ENCODE peak calls at places on chromosomes 2 and 18, in eight cellular contexts. D, W, P, Z, B, E, L and J are unnamed samples.

GRCh38 chr2:241977557-241978300 is 108.2 kb downstream of the RTP5 start:
- DNase-seq in P (no peak), B (no peak), L (no peak), W (no peak), D (no peak), E (no peak), Z (no peak), J (no peak)

GRCh38 chr2:191611614-191612013 is 66.3 kb upstream of the NABP1 start:
- DNase-seq in B (no peak), P (no peak), L (no peak), D (no peak), E (peak; percentile 54), W (no peak), Z (no peak), J (no peak)

GRCh38 chr2:68734176-68734575 is 435 bp upstream of the ARHGAP25 start:
- DNase-seq in W (no peak), Z (no peak), E (no peak), B (no peak), P (no peak), L (no peak), D (no peak), J (no peak)

GRCh38 chr2:96146151-96146880 is 1.1 kb upstream of the DUSP2 start:
- DNase-seq in Z (no peak), E (peak; percentile 81), P (peak; percentile 55), D (no peak), B (peak; percentile 80), W (peak; percentile 86), L (peak; percentile 49), J (peak; percentile 66)

GRCh38 chr2:10839813-10840212 is 27.2 kb upstream of the PDIA6 start:
- DNase-seq in D (peak; percentile 52), W (no peak), E (no peak), Z (no peak), L (no peak), B (no peak), P (no peak), J (no peak)

GRCh38 chr2:203326355-203326754 is 1.8 kb upstream of the ABI2 start:
- DNase-seq in D (no peak), L (no peak), W (no peak), Z (no peak), E (no peak), B (no peak), P (no peak), J (no peak)

GRCh38 chr2:24190503-24190902 is 15.7 kb downstream of the FAM228A start:
- DNase-seq in E (no peak), L (no peak), W (no peak), D (no peak), B (no peak), Z (no peak), P (no peak), J (no peak)

GRCh38 chr2:237202288-237203030 is 116.8 kb downstream of the COPS8 start:
- DNase-seq in P (no peak), Z (no peak), W (no peak), L (no peak), D (no peak), E (no peak), B (no peak), J (no peak)

GRCh38 chr18:56975276-56975675 is 171.6 kb upstream of the BOD1L2 start:
- DNase-seq in W (no peak), L (no peak), Z (no peak), E (no peak), D (no peak), B (no peak), P (no peak), J (no peak)

GRCh38 chr2:58501371-58501770 is 260.2 kb upstream of the FANCL start:
- DNase-seq in E (no peak), Z (no peak), D (no peak), B (no peak), W (no peak), P (no peak), L (no peak), J (no peak)

GRCh38 chr2:207042155-207042554 is 102.8 kb downstream of the CPO start:
- DNase-seq in W (no peak), E (no peak), P (no peak), D (no peak), L (no peak), B (no peak), Z (no peak), J (no peak)

GRCh38 chr2:134982603-134983002 is 64.0 kb downstream of the CCNT2 start:
- DNase-seq in W (no peak), P (no peak), Z (no peak), B (no peak), E (no peak), D (no peak), L (no peak), J (no peak)

GRCh38 chr2:134985061-134985460 is 62.2 kb downstream of the MAP3K19 start:
- DNase-seq in W (no peak), E (no peak), B (no peak), P (no peak), L (no peak), D (no peak), Z (no peak), J (no peak)

GRCh38 chr2:134976074-134976702 is 57.6 kb downstream of the CCNT2 start:
- DNase-seq in E (no peak), D (no peak), Z (no peak), W (no peak), B (no peak), L (no peak), P (no peak), J (no peak)

GRCh38 chr2:134979203-134979602 is 60.6 kb downstream of the CCNT2 start:
- DNase-seq in W (no peak), B (no peak), E (no peak), Z (no peak), D (no peak), P (no peak), L (no peak), J (no peak)

GRCh38 chr2:134980639-134981038 is 62.0 kb downstream of the CCNT2 start:
- DNase-seq in Z (no peak), L (no peak), B (no peak), E (no peak), D (no peak), P (no peak), W (no peak), J (no peak)
- H3K9me3 ChIP-seq in Z (no peaks in the 10 kb centered on the region), L (no peaks in the 10 kb centered on the region), B (no peaks in the 10 kb centered on the region), E (no peaks in the 10 kb centered on the region), D (no peaks in the 10 kb centered on the region), P (no peaks in the 10 kb centered on the region), W (no peaks in the 10 kb centered on the region), J (no peaks in the 10 kb centered on the region)

DNA sequence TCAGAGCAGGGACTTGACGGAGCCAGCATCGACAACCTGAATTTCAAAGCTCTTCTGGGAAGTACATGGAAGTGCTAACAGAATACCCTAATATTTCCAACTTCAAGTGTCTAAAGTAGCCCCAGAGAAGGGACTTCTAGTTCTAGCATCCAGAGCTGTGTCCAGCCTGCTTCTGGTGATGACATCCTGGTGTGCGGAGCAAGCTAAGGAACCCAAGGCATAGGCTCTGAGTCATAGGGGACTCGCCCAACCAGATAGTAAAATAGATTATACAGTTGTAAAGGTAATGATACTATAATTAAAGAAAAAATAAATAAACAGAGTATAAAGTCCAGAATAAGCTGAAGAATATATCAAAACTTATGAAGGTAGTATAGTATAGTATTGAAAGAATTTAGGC is 108.1 kb upstream of the SERPINE2 start:
- DNase-seq in L (no peak), W (no peak), Z (no peak), D (peak; percentile 61), B (no peak), P (no peak), E (no peak), J (no peak)
- H3K27ac ChIP-seq in L (no peak overlapping the region), W (no peak overlapping the region), Z (no peak overlapping the region), D (peak overlapping the region; percentile 94), B (no peak overlapping the region), P (no peak overlapping the region), E (no peak overlapping the region), J (no peak overlapping the region)

DNA sequence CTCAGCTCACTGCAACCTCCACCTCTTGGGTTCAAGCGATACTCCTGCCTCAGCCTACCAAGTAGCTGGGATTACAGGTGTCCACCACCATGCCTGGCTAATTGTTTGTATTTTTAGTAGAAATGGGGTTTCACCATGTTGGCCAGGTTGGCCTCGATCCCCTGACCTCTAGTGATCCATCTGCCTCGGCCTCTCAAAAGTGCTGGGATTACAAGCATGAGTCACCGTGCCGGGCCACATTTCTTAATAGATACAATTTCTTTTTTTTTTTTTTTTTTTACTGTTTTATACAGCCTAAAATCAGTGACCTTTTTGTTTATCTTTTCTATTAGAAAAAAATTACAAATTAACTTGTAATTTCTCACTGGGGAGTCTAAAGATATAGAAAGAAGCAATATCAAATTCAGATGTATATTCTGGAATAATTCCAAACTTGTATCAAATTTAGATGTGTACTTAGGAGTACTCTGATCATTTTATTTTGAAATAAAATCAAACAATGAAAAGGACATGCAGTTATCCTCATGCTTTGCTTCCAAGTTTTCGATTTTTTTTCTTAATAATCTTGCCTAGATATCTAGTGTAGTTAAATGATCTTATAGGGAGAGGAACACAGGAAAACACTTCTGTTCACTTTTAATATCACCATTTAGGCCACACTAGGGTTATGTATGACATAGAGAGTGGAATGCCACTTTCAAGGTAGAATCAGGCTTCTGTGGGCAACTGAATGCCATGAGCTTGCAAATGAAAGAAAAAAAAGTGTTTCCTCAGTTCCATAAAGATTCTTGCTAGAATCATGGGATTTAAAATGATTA is 1089.3 kb downstream of the SUCLG1 start:
- DNase-seq in P (no peak), L (no peak), B (no peak), D (no peak), Z (no peak), E (no peak), W (no peak), J (no peak)
- H3K9me3 ChIP-seq in P (no peaks in the 10 kb centered on the region), L (no peaks in the 10 kb centered on the region), B (no peaks in the 10 kb centered on the region), D (no peaks in the 10 kb centered on the region), Z (no peaks in the 10 kb centered on the region), E (no peaks in the 10 kb centered on the region), W (no peaks in the 10 kb centered on the region), J (no peaks in the 10 kb centered on the region)

DNA sequence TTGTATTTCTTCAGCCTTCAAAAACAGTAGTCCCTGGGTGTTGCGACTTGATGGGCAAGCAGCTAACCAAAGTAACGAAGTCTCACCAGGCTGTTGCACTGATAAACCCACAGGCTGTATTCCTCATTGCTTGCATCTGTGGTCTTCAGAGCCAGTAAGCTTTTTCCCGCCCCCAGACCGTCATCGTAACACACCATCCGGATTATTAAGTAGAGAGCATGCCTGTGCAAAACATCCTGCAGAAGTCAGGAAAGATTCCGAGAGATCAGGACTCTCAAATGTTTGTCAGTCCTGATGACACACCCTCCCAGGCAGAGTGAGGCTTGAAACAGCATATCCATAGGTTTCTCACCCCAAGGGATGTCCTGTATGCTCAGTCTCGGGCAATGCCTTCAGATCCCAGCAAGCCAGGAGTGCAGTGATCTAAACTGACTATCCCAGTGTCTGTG is 15.9 kb downstream of the ITGB1BP1 start:
- DNase-seq in Z (no peak), E (no peak), B (no peak), D (no peak), P (no peak), L (no peak), W (no peak), J (no peak)
- H3K27ac ChIP-seq in Z (peak overlapping the region; percentile 28), E (no peak overlapping the region), B (peak overlapping the region; percentile 59), D (no peak overlapping the region), P (no peak overlapping the region), L (no peak overlapping the region), W (no peak overlapping the region), J (no peak overlapping the region)